ENCODE peak calls at places on chromosomes 16 and 17, in six cellular contexts. One of them, this sample, is unnamed.

GRCh38 chr17:49407981-49408501 is 6.6 kb downstream of the PHB1 start:
- DNase-seq in WTC11: peak; percentile 91
- DNase-seq in A549: peak; percentile 82
- DNase-seq in K562: peak; percentile 84
- DNase-seq in HepG2: peak; percentile 87
- DNase-seq in H1: peak; percentile 97
- DNase-seq in this sample: peak; percentile 65

GRCh38 chr16:67514382-67514828 is 14.2 kb upstream of the RIPOR1 start:
- DNase-seq in WTC11: peak; percentile 71
- DNase-seq in A549: peak; percentile 89
- DNase-seq in K562: peak; percentile 58
- DNase-seq in HepG2: peak; percentile 87
- DNase-seq in H1: peak; percentile 69
- DNase-seq in this sample: peak; percentile 66

GRCh38 chr16:86772231-86772510 is 193.8 kb downstream of the FOXL1 start:
- DNase-seq in WTC11: no peak
- DNase-seq in A549: no peak
- DNase-seq in K562: no peak
- DNase-seq in HepG2: no peak
- DNase-seq in H1: no peak
- DNase-seq in this sample: no peak

GRCh38 chr16:15928261-15929104 is 20.9 kb upstream of the ABCC1 start:
- DNase-seq in WTC11: no peak
- DNase-seq in A549: peak; percentile 31
- DNase-seq in K562: no peak
- DNase-seq in HepG2: peak; percentile 73
- DNase-seq in H1: no peak
- DNase-seq in this sample: no peak

GRCh38 chr16:64253114-64253513 is 868.7 kb downstream of the CDH11 start:
- DNase-seq in WTC11: no peak
- DNase-seq in A549: no peak
- DNase-seq in K562: no peak
- DNase-seq in HepG2: no peak
- DNase-seq in H1: no peak
- DNase-seq in this sample: no peak

GRCh38 chr17:18129041-18129502 is 20.5 kb downstream of the MYO15A start:
- DNase-seq in WTC11: no peak
- DNase-seq in A549: peak; percentile 72
- DNase-seq in K562: no peak
- DNase-seq in HepG2: no peak
- DNase-seq in H1: no peak
- DNase-seq in this sample: peak; percentile 24

GRCh38 chr17:4934173-4934979 is 2.3 kb downstream of the GP1BA start:
- DNase-seq in WTC11: peak; percentile 50
- DNase-seq in A549: no peak
- DNase-seq in K562: peak; percentile 28
- DNase-seq in HepG2: peak; percentile 46
- DNase-seq in H1: no peak
- DNase-seq in this sample: peak; percentile 20

GRCh38 chr17:82668631-82669099 is 20.4 kb upstream of the WDR45B start:
- DNase-seq in WTC11: peak; percentile 79
- DNase-seq in A549: peak; percentile 83
- DNase-seq in K562: peak; percentile 59
- DNase-seq in HepG2: peak; percentile 78
- DNase-seq in H1: peak; percentile 78
- DNase-seq in this sample: no peak

GRCh38 chr17:32629563-32630190 is 142.9 kb downstream of the CDK5R1 start:
- DNase-seq in WTC11: no peak
- DNase-seq in A549: no peak
- DNase-seq in K562: no peak
- DNase-seq in HepG2: no peak
- DNase-seq in H1: no peak
- DNase-seq in this sample: no peak

GRCh38 chr16:64950262-64950661 is 171.6 kb downstream of the CDH11 start:
- DNase-seq in WTC11: peak; percentile 46
- DNase-seq in A549: no peak
- DNase-seq in K562: no peak
- DNase-seq in HepG2: no peak
- DNase-seq in H1: peak; percentile 49
- DNase-seq in this sample: no peak

GRCh38 chr16:54030451-54030850 is 256.1 kb downstream of the IRX3 start:
- DNase-seq in WTC11: no peak
- DNase-seq in A549: no peak
- DNase-seq in K562: no peak
- DNase-seq in HepG2: no peak
- DNase-seq in H1: no peak
- DNase-seq in this sample: no peak

GRCh38 chr17:17126131-17127110 is 79.7 kb downstream of the PLD6 start:
- DNase-seq in WTC11: no peak
- DNase-seq in A549: no peak
- DNase-seq in K562: no peak
- DNase-seq in HepG2: no peak
- DNase-seq in H1: no peak
- DNase-seq in this sample: no peak

DNA sequence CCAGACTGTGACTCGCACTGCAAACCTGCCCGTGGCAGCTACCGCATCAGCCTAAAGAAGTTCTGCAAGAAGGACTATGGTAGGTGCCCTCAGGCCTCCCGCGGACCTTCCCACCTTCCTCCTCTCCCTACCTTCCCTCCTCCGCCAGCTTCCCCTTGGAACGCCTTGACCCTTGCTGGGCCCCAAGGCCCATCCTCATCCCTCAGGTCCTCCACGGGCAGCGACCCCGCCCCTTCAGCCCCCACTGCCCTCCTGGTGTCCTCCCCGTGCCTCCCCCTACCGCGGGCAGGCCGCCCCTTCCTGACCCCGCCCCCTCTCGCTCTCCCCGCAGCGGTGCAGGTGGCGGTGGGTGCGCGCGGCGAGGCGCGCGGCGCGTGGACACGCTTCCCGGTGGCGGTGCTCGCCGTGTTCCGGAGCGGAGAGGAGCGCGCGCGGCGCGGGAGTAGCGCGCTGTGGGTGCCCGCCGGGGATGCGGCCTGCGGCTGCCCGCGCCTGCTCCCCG is 1.5 kb upstream of the TBC1D24 start:
- DNase-seq in WTC11: peak; percentile 42
- DNase-seq in A549: no peak
- DNase-seq in K562: peak; percentile 81
- DNase-seq in HepG2: no peak
- DNase-seq in H1: peak; percentile 60
- DNase-seq in this sample: no peak
- TF ChIP-seq JUN in WTC11: no peak
- TF ChIP-seq JUN in A549: no peak
- TF ChIP-seq JUN in K562: no peak
- TF ChIP-seq JUN in HepG2: no peak
- TF ChIP-seq JUN in H1: no peak
- TF ChIP-seq JUN in this sample: no peak

GRCh38 chr17:59533694-59534093 is 31.7 kb upstream of the DHX40 start:
- DNase-seq in WTC11: no peak
- DNase-seq in A549: no peak
- DNase-seq in K562: no peak
- DNase-seq in HepG2: no peak
- DNase-seq in H1: peak; percentile 23
- DNase-seq in this sample: no peak

GRCh38 chr17:59538195-59538909 is 27.1 kb upstream of the DHX40 start:
- DNase-seq in WTC11: no peak
- DNase-seq in A549: no peak
- DNase-seq in K562: no peak
- DNase-seq in HepG2: no peak
- DNase-seq in H1: no peak
- DNase-seq in this sample: no peak

GRCh38 chr17:59530561-59530960 is 34.8 kb upstream of the DHX40 start:
- DNase-seq in WTC11: no peak
- DNase-seq in A549: no peak
- DNase-seq in K562: no peak
- DNase-seq in HepG2: no peak
- DNase-seq in H1: peak; percentile 19
- DNase-seq in this sample: no peak

GRCh38 chr17:59534583-59534982 is 30.8 kb upstream of the DHX40 start:
- DNase-seq in WTC11: no peak
- DNase-seq in A549: peak; percentile 43
- DNase-seq in K562: no peak
- DNase-seq in HepG2: peak; percentile 23
- DNase-seq in H1: no peak
- DNase-seq in this sample: no peak
- TF ChIP-seq JUN in WTC11: no peak
- TF ChIP-seq JUN in A549: no peak
- TF ChIP-seq JUN in K562: no peak
- TF ChIP-seq JUN in HepG2: no peak
- TF ChIP-seq JUN in H1: no peak
- TF ChIP-seq JUN in this sample: no peak

DNA sequence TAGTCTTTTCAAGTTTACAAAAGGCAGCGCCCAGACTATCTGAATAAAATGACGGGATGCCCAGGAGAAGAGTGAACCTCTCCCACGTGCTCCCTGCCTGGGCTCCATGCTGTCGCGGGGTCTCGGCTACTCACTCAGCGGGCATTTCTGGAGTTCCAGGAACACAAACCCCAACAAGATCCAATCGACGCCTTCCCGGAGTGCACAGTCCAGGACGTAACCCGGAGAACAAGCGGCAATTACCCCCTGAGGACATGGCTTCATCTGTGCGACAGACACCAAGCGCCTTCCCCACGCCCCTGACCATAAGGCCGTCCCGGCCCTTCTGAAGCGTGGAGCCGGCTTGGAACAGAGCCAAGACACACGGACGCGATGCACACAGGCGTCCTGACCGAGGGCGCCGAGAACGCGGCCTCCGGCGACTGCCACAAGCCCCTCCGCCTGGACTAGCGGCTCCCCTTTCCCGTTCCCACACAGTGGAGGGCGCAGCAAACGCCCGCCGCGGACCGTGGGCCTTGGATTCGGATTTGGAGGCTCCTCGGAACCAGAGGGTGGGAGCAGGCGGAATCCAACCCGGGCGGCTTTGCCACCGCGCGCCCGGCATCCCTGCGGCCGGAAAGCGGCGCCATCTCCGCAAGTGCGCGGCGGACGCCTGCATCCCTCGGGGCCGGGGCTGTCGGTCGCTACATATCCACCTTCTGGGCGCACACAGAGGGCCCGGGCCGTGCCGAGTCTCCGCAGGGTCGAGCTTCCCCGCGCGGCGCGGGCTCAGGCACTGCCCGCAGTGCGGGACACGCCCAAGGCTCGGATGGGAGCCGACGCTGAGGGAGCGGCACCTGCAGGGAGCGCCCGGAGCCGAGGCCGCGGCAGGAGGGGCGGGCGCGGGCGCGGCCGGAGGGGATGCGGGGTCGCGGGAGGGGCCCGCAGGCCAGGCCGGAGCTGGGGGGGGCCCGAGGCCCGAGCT is 725 bp downstream of the ABCA3 start:
- DNase-seq in WTC11: peak; percentile 55
- DNase-seq in A549: peak; percentile 58
- DNase-seq in K562: peak; percentile 78
- DNase-seq in HepG2: peak; percentile 15
- DNase-seq in H1: peak; percentile 80
- DNase-seq in this sample: peak; percentile 63
- TF ChIP-seq JUN in WTC11: peak; percentile 25
- TF ChIP-seq JUN in A549: no peak
- TF ChIP-seq JUN in K562: peak; percentile 5
- TF ChIP-seq JUN in HepG2: no peak
- TF ChIP-seq JUN in H1: no peak
- TF ChIP-seq JUN in this sample: no peak

GRCh38 chr17:9408381-9408780 is 167.2 kb downstream of the STX8 start:
- DNase-seq in WTC11: no peak
- DNase-seq in A549: no peak
- DNase-seq in K562: no peak
- DNase-seq in HepG2: no peak
- DNase-seq in H1: no peak
- DNase-seq in this sample: no peak

GRCh38 chr17:9403207-9403606 is 172.4 kb downstream of the STX8 start:
- DNase-seq in WTC11: no peak
- DNase-seq in A549: no peak
- DNase-seq in K562: no peak
- DNase-seq in HepG2: no peak
- DNase-seq in H1: no peak
- DNase-seq in this sample: no peak

GRCh38 chr17:9401434-9401833 is 174.2 kb downstream of the STX8 start:
- DNase-seq in WTC11: no peak
- DNase-seq in A549: peak; percentile 34
- DNase-seq in K562: no peak
- DNase-seq in HepG2: no peak
- DNase-seq in H1: no peak
- DNase-seq in this sample: no peak

GRCh38 chr17:9406046-9406631 is 169.5 kb downstream of the STX8 start:
- DNase-seq in WTC11: no peak
- DNase-seq in A549: no peak
- DNase-seq in K562: no peak
- DNase-seq in HepG2: no peak
- DNase-seq in H1: no peak
- DNase-seq in this sample: no peak

DNA sequence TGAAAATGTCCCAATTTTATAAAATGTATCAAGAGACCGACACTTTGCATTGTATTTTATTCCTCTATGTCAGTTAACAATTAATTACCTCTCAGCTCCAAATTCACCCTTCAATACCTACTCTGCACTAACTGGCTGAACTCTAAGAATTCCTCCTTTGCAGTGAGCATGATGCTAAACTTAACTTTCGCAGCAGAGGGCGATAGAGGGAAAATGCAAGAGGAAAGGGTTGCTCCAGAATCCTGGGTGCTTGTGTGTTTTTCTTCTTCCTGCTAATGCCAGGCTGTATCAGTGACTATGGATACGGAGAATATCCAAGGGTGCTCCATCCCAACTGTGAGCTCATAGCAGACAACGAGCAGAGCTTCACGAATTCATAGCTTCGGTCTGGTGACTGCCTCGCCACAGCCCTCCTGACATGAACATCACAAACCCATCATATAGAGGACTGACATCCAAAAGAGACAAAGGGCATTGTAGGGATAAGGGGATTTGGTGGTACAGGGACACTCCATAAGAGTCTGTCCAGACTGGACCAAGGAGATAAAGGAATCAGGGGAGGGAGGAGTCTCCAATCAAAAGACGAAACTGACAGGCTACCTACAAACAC is 172.9 kb downstream of the STX8 start:
- DNase-seq in WTC11: peak; percentile 67
- DNase-seq in A549: peak; percentile 67
- DNase-seq in K562: no peak
- DNase-seq in HepG2: peak; percentile 45
- DNase-seq in H1: peak; percentile 76
- DNase-seq in this sample: peak; percentile 36
- TF ChIP-seq JUN in WTC11: no peak
- TF ChIP-seq JUN in A549: no peak
- TF ChIP-seq JUN in K562: no peak
- TF ChIP-seq JUN in HepG2: no peak
- TF ChIP-seq JUN in H1: no peak
- TF ChIP-seq JUN in this sample: no peak